ENCODE peak calls at places on chromosomes 4 and X, in ten cellular contexts. S, M, G, K, C, O, D, W, H and E are unnamed samples.

GRCh38 chr4:15855804-15856475 is 77.8 kb downstream of the CD38 start:
- DNase-seq in S (no peak), M (peak), G (no peak), K (no peak), C (peak), O (peak), D (no peak), W (no peak), H (no peak), E (no peak)

GRCh38 chr4:89640620-89641366 is 196.2 kb downstream of the SNCA start:
- DNase-seq in S (no peak), M (peak), G (no peak), K (peak), C (no peak), O (peak), D (no peak), W (no peak), H (peak), E (peak)

GRCh38 chr4:74543983-74544382 is 99.0 kb downstream of the AREG start:
- DNase-seq in S (no peak), M (peak), G (no peak), K (peak), C (no peak), O (no peak), D (peak), W (no peak), H (no peak), E (no peak)

GRCh38 chrX:139898334-139898733 is 34.5 kb downstream of the ATP11C start:
- DNase-seq in S (no peak), M (no peak), G (no peak), K (no peak), C (no peak), O (no peak), D (no peak), W (no peak), H (no peak), E (no peak)

GRCh38 chrX:111322231-111322855 is 52.1 kb upstream of the CAPN6 start:
- DNase-seq in S (no peak), M (no peak), G (no peak), K (no peak), C (no peak), O (no peak), D (no peak), W (no peak), H (no peak), E (no peak)

GRCh38 chr4:77432702-77433101 is 172.9 kb upstream of the CXCL13 start:
- DNase-seq in S (no peak), M (no peak), G (no peak), K (no peak), C (no peak), O (no peak), D (no peak), W (no peak), H (no peak), E (no peak)

GRCh38 chr4:153119626-153120025 is 84.6 kb upstream of the TRIM2 start:
- DNase-seq in S (no peak), M (no peak), G (no peak), K (no peak), C (no peak), O (no peak), D (no peak), W (no peak), H (no peak), E (no peak)

GRCh38 chr4:168928346-168928745 is 81.7 kb downstream of the CBR4 start:
- DNase-seq in S (no peak), M (no peak), G (no peak), K (no peak), C (no peak), O (no peak), D (no peak), W (no peak), H (no peak), E (no peak)

GRCh38 chr4:53688186-53688790 is 97.0 kb upstream of the LNX1 start:
- DNase-seq in S (no peak), M (peak), G (no peak), K (peak), C (no peak), O (no peak), D (peak), W (no peak), H (no peak), E (no peak)

GRCh38 chrX:39528161-39528560 is 569.6 kb downstream of the BCOR start:
- DNase-seq in S (no peak), M (no peak), G (no peak), K (no peak), C (no peak), O (no peak), D (no peak), W (no peak), H (no peak), E (no peak)

GRCh38 chrX:71168134-71168533 is 23.5 kb downstream of the NLGN3 start:
- DNase-seq in S (no peak), M (no peak), G (no peak), K (no peak), C (no peak), O (no peak), D (no peak), W (no peak), H (no peak), E (no peak)

GRCh38 chr4:7103031-7103598 is 35.3 kb upstream of the GRPEL1 start:
- DNase-seq in S (peak), M (peak), G (peak), K (peak), C (peak), O (peak), D (peak), W (peak), H (peak), E (peak)

GRCh38 chr4:20418865-20419451 is 167.3 kb downstream of the SLIT2 start:
- DNase-seq in S (peak), M (peak), G (no peak), K (peak), C (no peak), O (no peak), D (peak), W (no peak), H (no peak), E (no peak)

GRCh38 chr4:97525236-97525635 is 618.0 kb downstream of the STPG2 start:
- DNase-seq in S (no peak), M (no peak), G (no peak), K (no peak), C (no peak), O (no peak), D (no peak), W (no peak), H (no peak), E (no peak)

GRCh38 chr4:169024762-169025161 is 14.7 kb upstream of the CBR4 start:
- DNase-seq in S (peak), M (peak), G (no peak), K (peak), C (no peak), O (no peak), D (peak), W (no peak), H (no peak), E (no peak)

GRCh38 chrX:50088645-50089044 is 112.2 kb downstream of the AKAP4 start:
- DNase-seq in S (no peak), M (no peak), G (no peak), K (no peak), C (no peak), O (no peak), D (no peak), W (no peak), H (peak), E (no peak)

GRCh38 chr4:167234388-167234881 is at the start of gene SPOCK3:
- DNase-seq in S (peak), M (peak), G (no peak), K (peak), C (peak), O (no peak), D (peak), W (no peak), H (no peak), E (no peak)

GRCh38 chr4:6470502-6471302 is 1.7 kb downstream of the PPP2R2C start:
- DNase-seq in S (peak), M (peak), G (no peak), K (peak), C (peak), O (peak), D (peak), W (no peak), H (peak), E (peak)

GRCh38 chr4:155705664-155706063 is 39.0 kb downstream of the GUCY1A1 start:
- DNase-seq in S (no peak), M (peak), G (no peak), K (peak), C (no peak), O (no peak), D (peak), W (no peak), H (no peak), E (no peak)

GRCh38 chrX:111168314-111168713 is 72.3 kb downstream of the PAK3 start:
- DNase-seq in S (peak), M (peak), G (no peak), K (peak), C (no peak), O (no peak), D (peak), W (no peak), H (no peak), E (no peak)